ENCODE peak calls at places on chromosomes 11 and 22, in six cellular contexts. G is WTC11, P is H1, C is K562, R is HepG2, J is GM12878. A is an unnamed sample.

GRCh38 chr22:28799125-28799833 is 1.1 kb downstream of the XBP1 start:
- DNase-seq in G (no peak), P (no peak), C (peak; percentile 17), R (peak; percentile 70), J (no peak), A (peak; percentile 36)

GRCh38 chr22:29345932-29346331 is 30.4 kb upstream of the RASL10A start:
- DNase-seq in G (no peak), P (no peak), C (no peak), R (no peak), J (no peak), A (no peak)

GRCh38 chr11:66892926-66893325 is 36.1 kb downstream of the LRFN4 start:
- DNase-seq in G (no peak), P (no peak), C (no peak), R (no peak), J (no peak), A (no peak)

GRCh38 chr11:64864473-64865285 is 13.7 kb downstream of the EHD1 start:
- DNase-seq in G (no peak), P (no peak), C (peak; percentile 34), R (no peak), J (no peak), A (no peak)

GRCh38 chr11:124602193-124602592 is 9.0 kb upstream of the PANX3 start:
- DNase-seq in G (no peak), P (no peak), C (no peak), R (no peak), J (no peak), A (no peak)

GRCh38 chr22:31944700-31945477 is 554 bp downstream of the YWHAH start:
- DNase-seq in G (peak; percentile 48), P (peak; percentile 71), C (peak; percentile 77), R (no peak), J (no peak), A (peak; percentile 63)

GRCh38 chr11:58513747-58514367 is 6.0 kb upstream of the OR5B21 start:
- DNase-seq in G (peak; percentile 64), P (peak; percentile 74), C (peak; percentile 26), R (peak; percentile 51), J (no peak), A (peak; percentile 84)

GRCh38 chr11:19871531-19871930 is 158.9 kb downstream of the NAV2 start:
- DNase-seq in G (no peak), P (no peak), C (no peak), R (no peak), J (no peak), A (no peak)

GRCh38 chr22:17411213-17411612 is 42.0 kb downstream of the CECR2 start:
- DNase-seq in G (no peak), P (no peak), C (no peak), R (no peak), J (no peak), A (no peak)

GRCh38 chr11:76763573-76764348 is 19.4 kb upstream of the TSKU start:
- DNase-seq in G (no peak), P (no peak), C (no peak), R (no peak), J (no peak), A (no peak)

GRCh38 chr22:28917747-28918543 is 34.6 kb downstream of the ZNRF3 start:
- DNase-seq in G (no peak), P (no peak), C (no peak), R (peak; percentile 86), J (no peak), A (peak; percentile 54)

GRCh38 chr11:113673566-113674396 is 32.3 kb downstream of the TMPRSS5 start:
- DNase-seq in G (no peak), P (no peak), C (no peak), R (no peak), J (no peak), A (no peak)

GRCh38 chr11:113261709-113262475 is 52.5 kb upstream of the TTC12 start:
- DNase-seq in G (no peak), P (no peak), C (no peak), R (no peak), J (no peak), A (no peak)

GRCh38 chr22:26477341-26477731 is 6.2 kb downstream of the HPS4 start:
- DNase-seq in G (no peak), P (no peak), C (no peak), R (no peak), J (no peak), A (no peak)

GRCh38 chr11:78379039-78379670 is 38.5 kb downstream of the GAB2 start:
- DNase-seq in G (no peak), P (no peak), C (no peak), R (no peak), J (no peak), A (no peak)

GRCh38 chr11:67312187-67313021 is 9.1 kb downstream of the SSH3 start:
- DNase-seq in G (no peak), P (no peak), C (peak; percentile 77), R (no peak), J (no peak), A (no peak)

GRCh38 chr11:76759092-76759491 is 24.1 kb upstream of the TSKU start:
- DNase-seq in G (no peak), P (no peak), C (no peak), R (no peak), J (no peak), A (no peak)

GRCh38 chr22:17370036-17370765 is 941 bp downstream of the CECR2 start:
- DNase-seq in G (peak; percentile 56), P (peak; percentile 61), C (no peak), R (no peak), J (no peak), A (peak; percentile 51)

GRCh38 chr11:93939084-93939780 is 81.9 kb upstream of the HEPHL1 start:
- DNase-seq in G (no peak), P (no peak), C (no peak), R (no peak), J (no peak), A (no peak)

GRCh38 chr11:32391965-32392553 is 43.3 kb downstream of the WT1 start:
- DNase-seq in G (no peak), P (no peak), C (no peak), R (no peak), J (no peak), A (no peak)

GRCh38 chr11:66718320-66718971 is 10.6 kb downstream of the SPTBN2 start:
- DNase-seq in G (peak; percentile 52), P (peak; percentile 62), C (no peak), R (peak; percentile 39), J (no peak), A (peak; percentile 71)

GRCh38 chr22:20580611-20581502 is 73.4 kb downstream of the MED15 start:
- DNase-seq in G (no peak), P (peak; percentile 38), C (no peak), R (no peak), J (no peak), A (no peak)

GRCh38 chr11:68978931-68979591 is 1.7 kb downstream of the MRGPRD start:
- DNase-seq in G (peak; percentile 5), P (no peak), C (no peak), R (no peak), J (no peak), A (no peak)

GRCh38 chr11:47399860-47400812 is 8.3 kb upstream of the SLC39A13 start:
- DNase-seq in G (peak; percentile 46), P (no peak), C (peak; percentile 96), R (no peak), J (no peak), A (peak; percentile 75)

GRCh38 chr11:129375731-129376657 is at the start of gene BARX2:
- DNase-seq in G (peak; percentile 74), P (peak; percentile 77), C (no peak), R (peak; percentile 33), J (no peak), A (peak; percentile 86)

DNA sequence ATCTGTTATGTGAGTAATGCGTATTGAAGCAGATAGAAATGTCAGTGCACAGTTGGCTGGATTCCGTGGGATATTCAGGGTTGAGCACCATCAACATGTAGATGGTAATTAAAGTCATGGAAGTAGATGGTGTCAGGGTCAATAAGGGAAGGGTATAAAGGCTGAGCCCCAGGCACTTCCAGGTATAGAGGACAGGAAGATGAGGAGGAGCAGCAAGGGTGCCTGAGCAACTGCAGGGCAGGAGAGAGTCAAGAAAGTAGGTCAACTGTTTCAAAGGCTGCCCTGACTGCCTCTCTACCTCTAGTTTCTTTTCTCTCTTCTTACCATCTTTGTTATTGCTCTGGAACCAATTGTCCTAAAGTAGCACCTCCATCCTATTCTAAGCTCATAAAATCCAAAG is 85.9 kb downstream of the MICAL2 start:
- DNase-seq in G (no peak), P (no peak), C (no peak), R (no peak), J (no peak), A (no peak)
- TF ChIP-seq CREB1 in G (no peak), P (no peak), C (no peak), R (no peak), J (no peak), A (no peak)

DNA sequence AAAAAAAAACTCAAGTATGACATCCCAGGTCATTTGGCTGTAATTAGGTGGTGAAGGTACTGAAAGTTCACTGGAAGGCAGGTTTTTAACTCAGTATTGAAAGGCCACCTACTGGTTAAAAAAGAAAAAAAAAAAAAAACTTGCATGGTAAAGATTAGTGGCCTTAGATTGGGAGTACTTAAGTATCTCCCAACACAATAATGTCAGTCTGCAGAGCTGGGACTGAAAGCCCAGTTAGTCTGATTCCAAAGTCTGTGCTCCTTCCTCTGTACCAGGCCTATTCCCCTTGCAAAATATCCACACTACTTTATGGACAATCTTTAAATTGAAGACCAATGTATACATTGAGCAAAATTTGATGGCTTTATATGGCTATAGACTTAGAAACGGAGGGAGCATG is 85.5 kb downstream of the NOX4 start:
- DNase-seq in G (no peak), P (no peak), C (no peak), R (no peak), J (no peak), A (peak; percentile 68)
- TF ChIP-seq CREB1 in G (no peak), P (no peak), C (no peak), R (no peak), J (no peak), A (no peak)

DNA sequence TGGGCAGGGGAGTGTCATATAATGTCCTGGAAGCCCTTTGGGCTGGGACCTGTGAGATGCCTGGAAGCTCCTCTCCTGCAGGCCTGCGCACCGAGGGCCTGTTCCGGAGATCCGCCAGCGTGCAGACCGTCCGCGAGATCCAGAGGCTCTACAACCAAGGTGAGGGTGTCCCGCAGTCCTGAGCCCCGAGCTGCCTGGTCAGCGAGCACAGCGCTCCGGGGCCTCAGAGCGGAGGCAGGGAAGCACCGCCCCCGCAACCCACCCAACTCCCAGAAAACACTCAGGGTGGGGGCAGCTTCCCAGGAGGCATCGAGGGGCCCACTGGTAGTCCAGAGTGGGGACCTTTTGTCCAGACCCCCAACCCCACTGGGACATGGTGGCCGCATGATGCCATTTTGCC is 95.5 kb downstream of the ARHGAP8 start:
- DNase-seq in G (no peak), P (no peak), C (no peak), R (no peak), J (no peak), A (no peak)
- TF ChIP-seq CREB1 in G (no peak), P (no peak), C (no peak), R (no peak), J (no peak), A (no peak)

GRCh38 chr11:34354782-34355181 is 3.0 kb downstream of the ABTB2 start:
- DNase-seq in G (no peak), P (no peak), C (no peak), R (no peak), J (no peak), A (no peak)

GRCh38 chr11:34351051-34351450 is 6.8 kb downstream of the ABTB2 start:
- DNase-seq in G (no peak), P (no peak), C (no peak), R (no peak), J (no peak), A (no peak)

GRCh38 chr11:34349882-34350281 is 7.9 kb downstream of the ABTB2 start:
- DNase-seq in G (no peak), P (no peak), C (no peak), R (no peak), J (no peak), A (no peak)

GRCh38 chr11:34348919-34349318 is 8.9 kb downstream of the ABTB2 start:
- DNase-seq in G (no peak), P (no peak), C (no peak), R (no peak), J (no peak), A (no peak)

GRCh38 chr11:34351687-34352469 is 5.9 kb downstream of the ABTB2 start:
- DNase-seq in G (no peak), P (no peak), C (no peak), R (no peak), J (peak; percentile 50), A (no peak)
- TF ChIP-seq CREB1 in G (no peak), P (no peak), C (no peak), R (no peak), J (no peak), A (no peak)

A was measured in GM23338.